ENCODE peak calls at places on chromosomes 16 and 17, in nine cellular contexts. One of them, this sample, is unnamed.

GRCh38 chr17:78653382-78653781 is 76.2 kb upstream of the DNAH17 start:
- DNase-seq in right atrium auricular region: no peak
- DNase-seq in lung: no peak
- DNase-seq in body of pancreas: no peak
- DNase-seq in colonic mucosa: no peak
- DNase-seq in pancreas: no peak
- DNase-seq in CD8-positive, alpha-beta T cell: no peak
- DNase-seq in kidney: no peak
- DNase-seq in hepatocyte: no peak
- DNase-seq in this sample: no peak

GRCh38 chr16:30902070-30902972 is 5.9 kb downstream of the CTF1 start:
- DNase-seq in right atrium auricular region: no peak
- DNase-seq in lung: peak; percentile 57
- DNase-seq in body of pancreas: peak; percentile 76
- DNase-seq in colonic mucosa: peak; percentile 67
- DNase-seq in pancreas: peak; percentile 65
- DNase-seq in CD8-positive, alpha-beta T cell: peak; percentile 49
- DNase-seq in kidney: peak; percentile 87
- DNase-seq in hepatocyte: peak; percentile 90
- DNase-seq in this sample: no peak

GRCh38 chr17:29042679-29043538 is at the start of gene PIPOX:
- DNase-seq in right atrium auricular region: no peak
- DNase-seq in lung: peak; percentile 41
- DNase-seq in body of pancreas: peak; percentile 22
- DNase-seq in colonic mucosa: no peak
- DNase-seq in pancreas: peak; percentile 8
- DNase-seq in CD8-positive, alpha-beta T cell: no peak
- DNase-seq in kidney: no peak
- DNase-seq in hepatocyte: peak; percentile 63
- DNase-seq in this sample: no peak

GRCh38 chr16:56910114-56910511 is 21.8 kb upstream of the HERPUD1 start:
- DNase-seq in right atrium auricular region: no peak
- DNase-seq in lung: no peak
- DNase-seq in body of pancreas: no peak
- DNase-seq in colonic mucosa: no peak
- DNase-seq in pancreas: no peak
- DNase-seq in CD8-positive, alpha-beta T cell: no peak
- DNase-seq in kidney: no peak
- DNase-seq in hepatocyte: no peak
- DNase-seq in this sample: no peak

GRCh38 chr17:68290268-68290954 is 516 bp downstream of the SLC16A6 start:
- DNase-seq in right atrium auricular region: no peak
- DNase-seq in lung: peak; percentile 39
- DNase-seq in body of pancreas: no peak
- DNase-seq in colonic mucosa: peak; percentile 29
- DNase-seq in pancreas: no peak
- DNase-seq in CD8-positive, alpha-beta T cell: peak; percentile 77
- DNase-seq in kidney: peak; percentile 86
- DNase-seq in hepatocyte: peak; percentile 15
- DNase-seq in this sample: no peak

GRCh38 chr17:52157603-52158449 is 688 bp downstream of the CA10 start:
- DNase-seq in right atrium auricular region: no peak
- DNase-seq in lung: no peak
- DNase-seq in body of pancreas: no peak
- DNase-seq in colonic mucosa: no peak
- DNase-seq in pancreas: no peak
- DNase-seq in CD8-positive, alpha-beta T cell: no peak
- DNase-seq in kidney: peak; percentile 56
- DNase-seq in hepatocyte: no peak
- DNase-seq in this sample: no peak

GRCh38 chr17:11736613-11737289 is 138.5 kb downstream of the DNAH9 start:
- DNase-seq in right atrium auricular region: no peak
- DNase-seq in lung: no peak
- DNase-seq in body of pancreas: no peak
- DNase-seq in colonic mucosa: no peak
- DNase-seq in pancreas: no peak
- DNase-seq in CD8-positive, alpha-beta T cell: no peak
- DNase-seq in kidney: no peak
- DNase-seq in hepatocyte: no peak
- DNase-seq in this sample: no peak

GRCh38 chr16:48492131-48492530 is 106.9 kb upstream of the SIAH1 start:
- DNase-seq in right atrium auricular region: no peak
- DNase-seq in lung: no peak
- DNase-seq in body of pancreas: no peak
- DNase-seq in colonic mucosa: no peak
- DNase-seq in pancreas: no peak
- DNase-seq in CD8-positive, alpha-beta T cell: no peak
- DNase-seq in kidney: no peak
- DNase-seq in hepatocyte: no peak
- DNase-seq in this sample: no peak

GRCh38 chr16:15899538-15900100 is 11.2 kb upstream of the CEP20 start:
- DNase-seq in right atrium auricular region: no peak
- DNase-seq in lung: peak; percentile 74
- DNase-seq in body of pancreas: peak; percentile 89
- DNase-seq in colonic mucosa: peak; percentile 45
- DNase-seq in pancreas: peak; percentile 73
- DNase-seq in CD8-positive, alpha-beta T cell: no peak
- DNase-seq in kidney: peak; percentile 75
- DNase-seq in hepatocyte: peak; percentile 79
- DNase-seq in this sample: peak; percentile 66

GRCh38 chr17:45171338-45172231 is 9.9 kb downstream of the HEXIM2 start:
- DNase-seq in right atrium auricular region: no peak
- DNase-seq in lung: peak; percentile 55
- DNase-seq in body of pancreas: peak; percentile 71
- DNase-seq in colonic mucosa: peak; percentile 83
- DNase-seq in pancreas: peak; percentile 48
- DNase-seq in CD8-positive, alpha-beta T cell: no peak
- DNase-seq in kidney: peak; percentile 84
- DNase-seq in hepatocyte: peak; percentile 85
- DNase-seq in this sample: no peak

GRCh38 chr17:61201211-61201610 is 198.4 kb upstream of the TBX2 start:
- DNase-seq in right atrium auricular region: no peak
- DNase-seq in lung: no peak
- DNase-seq in body of pancreas: no peak
- DNase-seq in colonic mucosa: no peak
- DNase-seq in pancreas: no peak
- DNase-seq in CD8-positive, alpha-beta T cell: no peak
- DNase-seq in kidney: no peak
- DNase-seq in hepatocyte: peak; percentile 42
- DNase-seq in this sample: peak; percentile 97

GRCh38 chr16:89041571-89042481 is 51.8 kb upstream of the ACSF3 start:
- DNase-seq in right atrium auricular region: no peak
- DNase-seq in lung: no peak
- DNase-seq in body of pancreas: no peak
- DNase-seq in colonic mucosa: no peak
- DNase-seq in pancreas: no peak
- DNase-seq in CD8-positive, alpha-beta T cell: peak; percentile 12
- DNase-seq in kidney: peak; percentile 42
- DNase-seq in hepatocyte: no peak
- DNase-seq in this sample: no peak

GRCh38 chr17:70552230-70552981 is 383.1 kb downstream of the KCNJ2 start:
- DNase-seq in right atrium auricular region: no peak
- DNase-seq in lung: no peak
- DNase-seq in body of pancreas: no peak
- DNase-seq in colonic mucosa: no peak
- DNase-seq in pancreas: no peak
- DNase-seq in CD8-positive, alpha-beta T cell: no peak
- DNase-seq in kidney: no peak
- DNase-seq in hepatocyte: peak; percentile 72
- DNase-seq in this sample: no peak

GRCh38 chr17:61460796-61461585 is 8.8 kb downstream of the TBX4 start:
- DNase-seq in right atrium auricular region: no peak
- DNase-seq in lung: no peak
- DNase-seq in body of pancreas: no peak
- DNase-seq in colonic mucosa: no peak
- DNase-seq in pancreas: no peak
- DNase-seq in CD8-positive, alpha-beta T cell: no peak
- DNase-seq in kidney: no peak
- DNase-seq in hepatocyte: peak; percentile 68
- DNase-seq in this sample: no peak

GRCh38 chr17:15340966-15341365 is 431 bp downstream of the TEKT3 start:
- DNase-seq in right atrium auricular region: no peak
- DNase-seq in lung: no peak
- DNase-seq in body of pancreas: no peak
- DNase-seq in colonic mucosa: no peak
- DNase-seq in pancreas: no peak
- DNase-seq in CD8-positive, alpha-beta T cell: no peak
- DNase-seq in kidney: no peak
- DNase-seq in hepatocyte: no peak
- DNase-seq in this sample: no peak

GRCh38 chr16:50887500-50887899 is 145.6 kb downstream of the CYLD start:
- DNase-seq in right atrium auricular region: peak; percentile 38
- DNase-seq in lung: peak; percentile 22
- DNase-seq in body of pancreas: no peak
- DNase-seq in colonic mucosa: no peak
- DNase-seq in pancreas: no peak
- DNase-seq in CD8-positive, alpha-beta T cell: no peak
- DNase-seq in kidney: no peak
- DNase-seq in hepatocyte: no peak
- DNase-seq in this sample: no peak

GRCh38 chr17:8226536-8227237 is 16.3 kb upstream of the AURKB start:
- DNase-seq in right atrium auricular region: peak; percentile 85
- DNase-seq in lung: peak; percentile 66
- DNase-seq in body of pancreas: peak; percentile 68
- DNase-seq in colonic mucosa: peak; percentile 90
- DNase-seq in pancreas: peak; percentile 65
- DNase-seq in CD8-positive, alpha-beta T cell: no peak
- DNase-seq in kidney: peak; percentile 90
- DNase-seq in hepatocyte: peak; percentile 94
- DNase-seq in this sample: peak; percentile 78

GRCh38 chr17:43645765-43646481 is 15.8 kb downstream of the MEOX1 start:
- DNase-seq in right atrium auricular region: peak; percentile 88
- DNase-seq in lung: peak; percentile 42
- DNase-seq in body of pancreas: peak; percentile 45
- DNase-seq in colonic mucosa: peak; percentile 36
- DNase-seq in pancreas: peak; percentile 24
- DNase-seq in CD8-positive, alpha-beta T cell: peak; percentile 21
- DNase-seq in kidney: peak; percentile 89
- DNase-seq in hepatocyte: peak; percentile 71
- DNase-seq in this sample: no peak

GRCh38 chr16:84836967-84837366 is 17.2 kb downstream of the CRISPLD2 start:
- DNase-seq in right atrium auricular region: no peak
- DNase-seq in lung: no peak
- DNase-seq in body of pancreas: no peak
- DNase-seq in colonic mucosa: no peak
- DNase-seq in pancreas: no peak
- DNase-seq in CD8-positive, alpha-beta T cell: no peak
- DNase-seq in kidney: no peak
- DNase-seq in hepatocyte: no peak
- DNase-seq in this sample: no peak
- H3K27ac ChIP-seq in right atrium auricular region: peak overlapping the region; percentile 88
- H3K27ac ChIP-seq in lung: peak overlapping the region; percentile 58
- H3K27ac ChIP-seq in body of pancreas: no peak overlapping the region
- H3K27ac ChIP-seq in colonic mucosa: peak overlapping the region; percentile 36
- H3K27ac ChIP-seq in pancreas: no peak overlapping the region
- H3K27ac ChIP-seq in CD8-positive, alpha-beta T cell: no peak overlapping the region
- H3K27ac ChIP-seq in kidney: peak overlapping the region; percentile 74
- H3K27ac ChIP-seq in hepatocyte: peak overlapping the region; percentile 83
- H3K27ac ChIP-seq in this sample: peak overlapping the region; percentile 95

DNA sequence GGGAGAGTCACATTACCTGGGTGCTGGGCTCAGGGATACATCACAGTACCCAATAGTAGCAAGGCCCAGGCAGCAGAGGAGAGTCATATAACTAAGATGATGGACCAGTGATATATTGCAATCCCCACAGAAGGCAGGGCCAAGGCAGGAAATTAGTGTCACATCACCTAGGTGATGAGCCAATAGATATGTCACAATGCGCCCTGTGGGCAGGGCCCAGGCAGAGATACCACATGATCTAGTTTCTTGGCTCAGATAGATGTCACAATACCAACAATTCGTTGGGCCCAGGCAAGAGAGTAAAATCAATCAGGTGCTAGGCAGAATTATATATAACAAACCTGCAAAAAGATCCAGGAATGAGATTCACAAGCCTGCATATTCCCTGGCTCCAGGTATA is 2111.5 kb downstream of the TP53TG3F start:
- DNase-seq in right atrium auricular region: no peak
- DNase-seq in lung: no peak
- DNase-seq in body of pancreas: no peak
- DNase-seq in colonic mucosa: no peak
- DNase-seq in pancreas: no peak
- DNase-seq in CD8-positive, alpha-beta T cell: no peak
- DNase-seq in kidney: no peak
- DNase-seq in hepatocyte: no peak
- DNase-seq in this sample: no peak
- H3K9me3 ChIP-seq in right atrium auricular region: no peaks in the 10 kb centered on the region
- H3K9me3 ChIP-seq in lung: no peaks in the 10 kb centered on the region
- H3K9me3 ChIP-seq in body of pancreas: no peaks in the 10 kb centered on the region
- H3K9me3 ChIP-seq in colonic mucosa: no peaks in the 10 kb centered on the region
- H3K9me3 ChIP-seq in pancreas: no peaks in the 10 kb centered on the region
- H3K9me3 ChIP-seq in CD8-positive, alpha-beta T cell: no peaks in the 10 kb centered on the region
- H3K9me3 ChIP-seq in kidney: no peaks in the 10 kb centered on the region
- H3K9me3 ChIP-seq in hepatocyte: no peaks in the 10 kb centered on the region
- H3K9me3 ChIP-seq in this sample: peaks cover 43% of the 10 kb centered on the region

GRCh38 chr16:674968-675883 is at the start of gene RHBDL1:
- DNase-seq in right atrium auricular region: no peak
- DNase-seq in lung: no peak
- DNase-seq in body of pancreas: no peak
- DNase-seq in colonic mucosa: no peak
- DNase-seq in pancreas: no peak
- DNase-seq in CD8-positive, alpha-beta T cell: no peak
- DNase-seq in kidney: no peak
- DNase-seq in hepatocyte: peak; percentile 56
- DNase-seq in this sample: no peak
- TF ChIP-seq CTCF in right atrium auricular region: no peak
- TF ChIP-seq CTCF in lung: no peak
- TF ChIP-seq CTCF in body of pancreas: no peak
- TF ChIP-seq CTCF in colonic mucosa: no peak
- TF ChIP-seq CTCF in pancreas: no peak
- TF ChIP-seq CTCF in CD8-positive, alpha-beta T cell: no peak
- TF ChIP-seq CTCF in kidney: no peak
- TF ChIP-seq CTCF in hepatocyte: no peak
- TF ChIP-seq CTCF in this sample: no peak

DNA sequence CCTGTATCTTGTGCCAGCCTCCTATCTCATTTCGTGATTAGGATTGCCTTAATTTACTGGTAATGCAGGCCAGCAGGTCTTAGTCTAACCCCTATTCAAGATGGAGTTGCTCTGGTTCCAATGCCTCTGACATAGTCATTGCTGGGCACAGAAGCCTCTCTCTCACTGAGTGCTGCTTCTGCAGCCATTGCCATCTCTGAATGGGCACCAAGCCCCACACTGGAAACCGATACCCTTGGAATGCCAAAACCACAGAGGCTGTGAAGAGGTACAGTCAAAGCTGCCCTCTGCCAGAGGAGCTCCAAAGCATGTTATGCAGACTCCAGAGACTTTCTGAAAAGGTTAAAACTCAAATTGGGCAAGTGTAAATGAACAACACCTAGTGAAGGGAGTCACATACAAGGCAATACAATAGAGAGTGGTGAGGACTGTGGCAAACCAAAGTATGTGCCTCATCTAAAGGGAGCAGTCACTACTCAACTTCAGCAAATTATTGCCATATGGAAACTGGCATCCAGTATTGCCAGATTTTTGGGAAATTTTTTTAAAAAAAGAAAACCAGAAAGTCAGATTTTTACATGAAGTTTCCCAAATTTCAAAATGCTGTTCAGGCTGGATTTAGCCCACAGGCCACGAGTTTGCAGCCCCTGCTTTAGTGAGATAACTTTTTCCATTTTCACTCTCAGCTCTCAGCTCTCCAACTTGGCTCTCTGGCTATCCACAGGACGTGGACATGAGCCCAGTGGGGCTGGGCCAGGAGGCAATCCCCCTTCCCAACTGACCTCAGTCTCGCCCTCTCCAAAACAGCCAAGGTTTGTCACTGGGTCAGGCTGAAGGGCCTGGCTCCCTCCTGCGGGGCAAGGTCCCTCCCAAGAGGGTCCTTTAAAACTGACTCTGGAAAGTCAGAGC is 2.1 kb upstream of the MMP2 start:
- DNase-seq in right atrium auricular region: peak; percentile 77
- DNase-seq in lung: no peak
- DNase-seq in body of pancreas: no peak
- DNase-seq in colonic mucosa: no peak
- DNase-seq in pancreas: no peak
- DNase-seq in CD8-positive, alpha-beta T cell: no peak
- DNase-seq in kidney: no peak
- DNase-seq in hepatocyte: no peak
- DNase-seq in this sample: no peak
- H3K27ac ChIP-seq in right atrium auricular region: peak overlapping the region; percentile 83
- H3K27ac ChIP-seq in lung: peak overlapping the region; percentile 74
- H3K27ac ChIP-seq in body of pancreas: no peak overlapping the region
- H3K27ac ChIP-seq in colonic mucosa: no peak overlapping the region
- H3K27ac ChIP-seq in pancreas: no peak overlapping the region
- H3K27ac ChIP-seq in CD8-positive, alpha-beta T cell: no peak overlapping the region
- H3K27ac ChIP-seq in kidney: no peak overlapping the region
- H3K27ac ChIP-seq in hepatocyte: no peak overlapping the region
- H3K27ac ChIP-seq in this sample: peak overlapping the region; percentile 11

This sample was measured in AG04450.